ENCODE peak calls at places on chromosomes 5 and 9, in seven cellular contexts. J, A, T, O, D, G and U are unnamed samples.

GRCh38 chr9:100492952-100493351 is 20.0 kb downstream of the TMEFF1 start:
- DNase-seq in J (no peak), A (peak), T (peak), O (no peak), D (no peak), G (no peak), U (no peak)

GRCh38 chr5:81297531-81297930 is 3.9 kb upstream of the ZCCHC9 start:
- DNase-seq in J (no peak), A (no peak), T (no peak), O (no peak), D (no peak), G (no peak), U (no peak)

GRCh38 chr5:38543886-38544285 is 12.6 kb downstream of the LIFR start:
- DNase-seq in J (no peak), A (no peak), T (no peak), O (no peak), D (no peak), G (no peak), U (no peak)

GRCh38 chr5:131361677-131362315 is 97.9 kb downstream of the CDC42SE2 start:
- DNase-seq in J (no peak), A (no peak), T (no peak), O (no peak), D (no peak), G (no peak), U (no peak)

GRCh38 chr5:126464959-126465358 is 41.8 kb downstream of the GRAMD2B start:
- DNase-seq in J (no peak), A (no peak), T (no peak), O (no peak), D (no peak), G (no peak), U (no peak)

GRCh38 chr9:95502248-95502647 is 14.5 kb downstream of the PTCH1 start:
- DNase-seq in J (no peak), A (no peak), T (no peak), O (no peak), D (no peak), G (no peak), U (no peak)

GRCh38 chr9:71001780-71002386 is 119.5 kb downstream of the TRPM3 start:
- DNase-seq in J (peak), A (peak), T (no peak), O (no peak), D (peak), G (no peak), U (no peak)

GRCh38 chr5:149851211-149851610 is 93.4 kb downstream of the PDE6A start:
- DNase-seq in J (no peak), A (no peak), T (no peak), O (no peak), D (no peak), G (no peak), U (no peak)

GRCh38 chr5:152542741-152543140 is 137.7 kb upstream of the NMUR2 start:
- DNase-seq in J (peak), A (peak), T (no peak), O (no peak), D (peak), G (no peak), U (no peak)